ENCODE peak calls at places on chromosomes 13 and 19, in six cellular contexts. J is heart right ventricle, S is brain microvascular endothelial cell, Z is A549, H is uterus, M is AG09309. G is an unnamed sample.

GRCh38 chr13:92224052-92224821 is 825.8 kb downstream of the GPC5 start:
- DNase-seq in J (no peak), S (peak; percentile 92), Z (no peak), H (no peak), M (no peak), G (no peak)

GRCh38 chr13:43180837-43181236 is 157.5 kb downstream of the DNAJC15 start:
- DNase-seq in J (no peak), S (no peak), Z (no peak), H (no peak), M (no peak), G (no peak)

GRCh38 chr13:42574435-42575311 is 721 bp downstream of the TNFSF11 start:
- DNase-seq in J (no peak), S (no peak), Z (no peak), H (no peak), M (no peak), G (no peak)

GRCh38 chr19:11978492-11979100 is 13.8 kb downstream of the ZNF763 start:
- DNase-seq in J (no peak), S (no peak), Z (no peak), H (no peak), M (no peak), G (no peak)

GRCh38 chr13:67736646-67737420 is 506.7 kb upstream of the PCDH9 start:
- DNase-seq in J (no peak), S (peak; percentile 81), Z (peak; percentile 43), H (no peak), M (no peak), G (no peak)

GRCh38 chr13:48006396-48006795 is 5.3 kb upstream of the SUCLA2 start:
- DNase-seq in J (no peak), S (no peak), Z (no peak), H (no peak), M (peak; percentile 10), G (no peak)

GRCh38 chr13:113897966-113898365 is 34.1 kb upstream of the GAS6 start:
- DNase-seq in J (no peak), S (no peak), Z (no peak), H (no peak), M (no peak), G (no peak)

GRCh38 chr13:80881495-80882482 is 540.9 kb upstream of the SPRY2 start:
- DNase-seq in J (no peak), S (no peak), Z (peak; percentile 1), H (no peak), M (no peak), G (no peak)

GRCh38 chr13:107581009-107581408 is 634.3 kb downstream of the LIG4 start:
- DNase-seq in J (no peak), S (no peak), Z (no peak), H (no peak), M (no peak), G (no peak)

GRCh38 chr19:58549664-58550361 is 5.1 kb downstream of the CHMP2A start:
- DNase-seq in J (no peak), S (no peak), Z (no peak), H (no peak), M (no peak), G (no peak)

GRCh38 chr13:98315466-98315865 is 138.4 kb upstream of the RNF113B start:
- DNase-seq in J (no peak), S (peak; percentile 58), Z (no peak), H (no peak), M (no peak), G (no peak)

GRCh38 chr13:113926951-113927660 is 46.8 kb downstream of the C13orf46 start:
- DNase-seq in J (peak; percentile 63), S (no peak), Z (no peak), H (no peak), M (no peak), G (no peak)

GRCh38 chr13:45833242-45833641 is 18.3 kb downstream of the SIAH3 start:
- DNase-seq in J (no peak), S (no peak), Z (no peak), H (no peak), M (no peak), G (no peak)

GRCh38 chr19:18781885-18782527 is 9.1 kb downstream of the COMP start:
- DNase-seq in J (no peak), S (no peak), Z (no peak), H (no peak), M (no peak), G (no peak)

GRCh38 chr13:27924529-27925141 is 4.8 kb downstream of the PDX1 start:
- DNase-seq in J (no peak), S (no peak), Z (no peak), H (no peak), M (no peak), G (no peak)

GRCh38 chr19:30003862-30004261 is 61.8 kb downstream of the URI1 start:
- DNase-seq in J (no peak), S (no peak), Z (no peak), H (no peak), M (no peak), G (no peak)

GRCh38 chr13:77860621-77861020 is 58.0 kb downstream of the EDNRB start:
- DNase-seq in J (no peak), S (no peak), Z (no peak), H (no peak), M (no peak), G (no peak)

GRCh38 chr19:45162464-45163143 is 1.8 kb upstream of the NKPD1 start:
- DNase-seq in J (no peak), S (no peak), Z (no peak), H (no peak), M (no peak), G (no peak)

GRCh38 chr13:66673401-66673800 is 556.7 kb downstream of the PCDH9 start:
- DNase-seq in J (no peak), S (peak; percentile 84), Z (peak; percentile 23), H (no peak), M (peak; percentile 73), G (peak; percentile 56)

GRCh38 chr13:110492299-110493160 is 69.0 kb downstream of the RAB20 start:
- DNase-seq in J (no peak), S (no peak), Z (no peak), H (no peak), M (no peak), G (no peak)

GRCh38 chr13:111907341-111907880 is 159.5 kb upstream of the SOX1 start:
- DNase-seq in J (no peak), S (no peak), Z (no peak), H (no peak), M (no peak), G (no peak)

GRCh38 chr19:12137541-12137940 is 2.6 kb downstream of the ZNF20 start:
- DNase-seq in J (no peak), S (no peak), Z (no peak), H (no peak), M (no peak), G (no peak)

GRCh38 chr13:51831519-51831918 is 13.5 kb downstream of the TMEM272 start:
- DNase-seq in J (no peak), S (no peak), Z (no peak), H (no peak), M (no peak), G (no peak)

GRCh38 chr19:1170938-1171754 is 2.9 kb downstream of the SBNO2 start:
- DNase-seq in J (no peak), S (no peak), Z (no peak), H (no peak), M (no peak), G (no peak)

GRCh38 chr13:21458457-21458815 is 667 bp downstream of the ZDHHC20 start:
- DNase-seq in J (peak; percentile 35), S (no peak), Z (peak; percentile 22), H (peak; percentile 23), M (no peak), G (no peak)

GRCh38 chr19:2994588-2995131 is 17.3 kb downstream of the TLE6 start:
- DNase-seq in J (no peak), S (no peak), Z (no peak), H (no peak), M (no peak), G (no peak)

GRCh38 chr19:45470147-45471081 is 2.6 kb downstream of the FOSB start:
- DNase-seq in J (no peak), S (peak; percentile 53), Z (peak; percentile 71), H (no peak), M (peak; percentile 48), G (no peak)

GRCh38 chr19:48443731-48444128 is 2.1 kb upstream of the GRWD1 start:
- DNase-seq in J (no peak), S (no peak), Z (no peak), H (no peak), M (no peak), G (no peak)

GRCh38 chr19:48442116-48443035 is 3.4 kb upstream of the GRWD1 start:
- DNase-seq in J (no peak), S (no peak), Z (no peak), H (no peak), M (no peak), G (no peak)

GRCh38 chr19:48444129-48444932 is 1.5 kb upstream of the GRWD1 start:
- DNase-seq in J (no peak), S (no peak), Z (no peak), H (no peak), M (no peak), G (no peak)

GRCh38 chr19:48444933-48445194 is 919 bp upstream of the GRWD1 start:
- DNase-seq in J (no peak), S (no peak), Z (no peak), H (no peak), M (no peak), G (no peak)

DNA sequence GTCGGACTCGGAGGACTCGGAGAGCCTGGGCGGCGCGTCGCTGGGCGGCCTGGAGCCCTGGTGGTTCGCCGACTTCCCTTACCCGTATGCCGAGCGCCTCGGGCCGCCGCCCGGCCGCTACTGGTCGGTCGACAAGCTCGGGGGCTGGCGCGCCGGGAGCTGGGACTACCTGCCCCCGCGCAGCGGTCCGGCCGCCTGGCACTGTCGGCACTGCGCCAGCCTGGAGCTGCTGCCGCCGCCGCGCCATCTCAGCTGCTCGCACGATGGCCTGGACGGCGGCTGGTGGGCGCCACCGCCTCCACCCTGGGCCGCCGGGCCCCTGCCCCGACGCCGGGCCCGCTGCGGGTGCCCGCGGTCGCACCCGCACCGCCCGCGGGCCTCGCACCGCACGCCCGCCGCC is 2.5 kb upstream of the GRWD1 start:
- DNase-seq in J (no peak), S (no peak), Z (no peak), H (no peak), M (no peak), G (no peak)
- H3K4me3 ChIP-seq in J (no peak overlapping the region), S (no peak overlapping the region), Z (no peak overlapping the region), H (no peak overlapping the region), M (no peak overlapping the region), G (no peak overlapping the region)

DNA sequence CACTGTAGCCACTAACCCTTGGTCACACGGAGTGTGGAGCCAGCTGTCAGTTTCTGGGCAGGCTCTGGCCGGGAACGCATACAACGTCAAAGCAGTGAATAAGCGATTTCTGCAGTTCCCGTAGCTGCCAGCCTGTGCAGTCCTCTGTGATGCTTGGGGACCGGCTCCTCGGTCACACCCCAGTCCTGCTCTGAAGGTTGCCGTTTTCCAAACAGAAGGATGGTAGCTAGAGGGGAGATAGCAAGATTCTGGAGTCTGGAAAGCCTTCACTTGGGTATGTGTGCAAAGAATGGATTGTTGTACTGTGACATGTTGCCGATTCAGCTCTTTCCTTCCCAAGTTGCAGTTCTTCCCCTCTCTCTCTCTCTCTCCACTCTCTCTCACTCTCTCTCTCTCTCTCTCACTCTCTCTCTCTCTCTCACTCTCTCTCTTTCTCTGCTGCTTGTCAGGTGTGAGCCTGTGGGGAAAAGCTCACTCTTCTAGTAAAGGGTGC is 38.7 kb upstream of the C1QTNF9 start:
- DNase-seq in J (peak; percentile 68), S (peak; percentile 49), Z (peak; percentile 3), H (peak; percentile 36), M (no peak), G (no peak)
- TF ChIP-seq CTCF in J (no peak), S (peak; percentile 16), Z (no peak), H (peak; percentile 32), M (no peak), G (no peak)

GRCh38 chr19:10432736-10433130 is 12.4 kb downstream of the PDE4A start:
- DNase-seq in J (peak; percentile 34), S (no peak), Z (no peak), H (no peak), M (no peak), G (no peak)
- H3K4me3 ChIP-seq in J (peak overlapping the region; percentile 73), S (peak overlapping the region; percentile 27), Z (no peak overlapping the region), H (no peak overlapping the region), M (peak overlapping the region; percentile 64), G (peak overlapping the region; percentile 47)

GRCh38 chr19:40312533-40312932 is 27.4 kb upstream of the AKT2 start:
- DNase-seq in J (no peak), S (no peak), Z (no peak), H (no peak), M (no peak), G (no peak)
- TF ChIP-seq CTCF in J (no peak), S (no peak), Z (no peak), H (no peak), M (no peak), G (no peak)